ENCODE peak calls at places on chromosomes 11 and 22, in ten cellular contexts. I, F, R, T, S, M, Z, P, B and W are unnamed samples.

GRCh38 chr11:12897390-12897789 is 111.7 kb upstream of the RASSF10 start:
- DNase-seq in I (peak; percentile 40), F (no peak), R (no peak), T (no peak), S (no peak), M (no peak), Z (no peak), P (no peak), B (no peak), W (peak; percentile 45)

GRCh38 chr22:43478621-43479285 is 66.9 kb downstream of the MPPED1 start:
- DNase-seq in I (no peak), F (no peak), R (no peak), T (no peak), S (no peak), M (peak; percentile 66), Z (no peak), P (no peak), B (no peak), W (no peak)

GRCh38 chr11:113874096-113874919 is 1.1 kb downstream of the USP28 start:
- DNase-seq in I (no peak), F (no peak), R (peak; percentile 38), T (no peak), S (no peak), M (no peak), Z (no peak), P (no peak), B (no peak), W (peak; percentile 13)

GRCh38 chr11:34302046-34302921 is 55.5 kb downstream of the ABTB2 start:
- DNase-seq in I (no peak), F (peak; percentile 77), R (no peak), T (no peak), S (peak; percentile 41), M (no peak), Z (no peak), P (no peak), B (peak; percentile 75), W (no peak)

GRCh38 chr11:67564230-67564629 is 19.4 kb upstream of the GSTP1 start:
- DNase-seq in I (no peak), F (no peak), R (no peak), T (no peak), S (no peak), M (no peak), Z (no peak), P (no peak), B (no peak), W (no peak)

GRCh38 chr11:113874920-113875413 is 405 bp downstream of the USP28 start:
- DNase-seq in I (no peak), F (no peak), R (no peak), T (no peak), S (peak; percentile 67), M (no peak), Z (no peak), P (no peak), B (peak; percentile 35), W (no peak)

GRCh38 chr11:13174090-13174489 is 103.5 kb upstream of the BMAL1 start:
- DNase-seq in I (no peak), F (no peak), R (no peak), T (no peak), S (no peak), M (no peak), Z (no peak), P (no peak), B (no peak), W (no peak)

GRCh38 chr11:38791346-38791961 is 2193.4 kb upstream of the RAG2 start:
- DNase-seq in I (peak; percentile 3), F (peak; percentile 40), R (peak; percentile 71), T (peak; percentile 51), S (peak; percentile 45), M (no peak), Z (peak; percentile 46), P (no peak), B (peak; percentile 89), W (peak; percentile 48)

GRCh38 chr11:121652982-121653381 is 200.2 kb upstream of the SORL1-AS1 start:
- DNase-seq in I (no peak), F (no peak), R (peak; percentile 77), T (no peak), S (no peak), M (no peak), Z (no peak), P (no peak), B (peak; percentile 39), W (no peak)

GRCh38 chr11:68979931-68980775 is 633 bp downstream of the MRGPRD start:
- DNase-seq in I (no peak), F (no peak), R (no peak), T (no peak), S (no peak), M (peak; percentile 54), Z (no peak), P (no peak), B (no peak), W (no peak)

GRCh38 chr11:122202161-122202950 is 86.3 kb upstream of the BLID start:
- DNase-seq in I (no peak), F (no peak), R (no peak), T (no peak), S (no peak), M (no peak), Z (peak; percentile 35), P (no peak), B (peak; percentile 79), W (peak; percentile 12)

GRCh38 chr11:67492801-67493547 is 10.1 kb downstream of the AIP start:
- DNase-seq in I (no peak), F (no peak), R (peak; percentile 49), T (no peak), S (no peak), M (no peak), Z (no peak), P (no peak), B (no peak), W (no peak)

GRCh38 chr11:122214567-122214966 is 98.6 kb upstream of the BLID start:
- DNase-seq in I (no peak), F (no peak), R (no peak), T (no peak), S (no peak), M (no peak), Z (no peak), P (no peak), B (no peak), W (no peak)

GRCh38 chr11:10122337-10123197 is 171.5 kb downstream of the SBF2 start:
- DNase-seq in I (no peak), F (peak; percentile 28), R (no peak), T (no peak), S (no peak), M (no peak), Z (no peak), P (no peak), B (peak; percentile 54), W (no peak)

GRCh38 chr11:14898286-14899086 is 6.5 kb upstream of the CYP2R1 start:
- DNase-seq in I (no peak), F (no peak), R (no peak), T (no peak), S (no peak), M (no peak), Z (no peak), P (no peak), B (no peak), W (no peak)

GRCh38 chr22:40147388-40148176 is 30.1 kb upstream of the TNRC6B start:
- DNase-seq in I (no peak), F (no peak), R (no peak), T (no peak), S (no peak), M (no peak), Z (no peak), P (no peak), B (no peak), W (no peak)